ENCODE peak calls at places on chromosomes 4 and X, in five cellular contexts. One of them, this sample, is unnamed.

GRCh38 chr4:169070895-169071218 is 60.8 kb upstream of the CBR4 start:
- DNase-seq in activated CD4-positive, alpha-beta memory T cell treated with anti-CD3 and anti-CD28 coated beads, Interleukin-2, amount 10 ng/mL, durations not matched to agents 7 days and 5 days: no peak
- DNase-seq in effector memory CD4-positive, alpha-beta T cell: no peak
- DNase-seq in CD4-positive, alpha-beta T cell: no peak
- DNase-seq in LoVo: peak
- DNase-seq in this sample: no peak

GRCh38 chr4:159946983-159947645 is 844.2 kb downstream of the RAPGEF2 start:
- DNase-seq in effector memory CD4-positive, alpha-beta T cell: no peak
- DNase-seq in activated CD4-positive, alpha-beta memory T cell treated with anti-CD3 and anti-CD28 coated beads, Interleukin-2, amount 10 ng/mL, durations not matched to agents 7 days and 5 days: no peak
- DNase-seq in LoVo: peak
- DNase-seq in CD4-positive, alpha-beta T cell: no peak
- DNase-seq in this sample: no peak

GRCh38 chr4:106414366-106414765 is 45.8 kb upstream of the GIMD1 start:
- DNase-seq in effector memory CD4-positive, alpha-beta T cell: no peak
- DNase-seq in CD4-positive, alpha-beta T cell: no peak
- DNase-seq in activated CD4-positive, alpha-beta memory T cell treated with anti-CD3 and anti-CD28 coated beads, Interleukin-2, amount 10 ng/mL, durations not matched to agents 7 days and 5 days: no peak
- DNase-seq in LoVo: no peak
- DNase-seq in this sample: no peak

GRCh38 chr4:3527914-3528876 is 4.0 kb downstream of the LRPAP1 start:
- DNase-seq in effector memory CD4-positive, alpha-beta T cell: no peak
- DNase-seq in activated CD4-positive, alpha-beta memory T cell treated with anti-CD3 and anti-CD28 coated beads, Interleukin-2, amount 10 ng/mL, durations not matched to agents 7 days and 5 days: no peak
- DNase-seq in CD4-positive, alpha-beta T cell: no peak
- DNase-seq in LoVo: no peak
- DNase-seq in this sample: no peak

GRCh38 chr4:3287271-3287971 is 5.4 kb upstream of the RGS12 start:
- DNase-seq in activated CD4-positive, alpha-beta memory T cell treated with anti-CD3 and anti-CD28 coated beads, Interleukin-2, amount 10 ng/mL, durations not matched to agents 7 days and 5 days: peak
- DNase-seq in effector memory CD4-positive, alpha-beta T cell: no peak
- DNase-seq in CD4-positive, alpha-beta T cell: no peak
- DNase-seq in LoVo: no peak
- DNase-seq in this sample: no peak

GRCh38 chr4:151339472-151339871 is 14.1 kb upstream of the SH3D19 start:
- DNase-seq in CD4-positive, alpha-beta T cell: no peak
- DNase-seq in LoVo: no peak
- DNase-seq in effector memory CD4-positive, alpha-beta T cell: no peak
- DNase-seq in activated CD4-positive, alpha-beta memory T cell treated with anti-CD3 and anti-CD28 coated beads, Interleukin-2, amount 10 ng/mL, durations not matched to agents 7 days and 5 days: no peak
- DNase-seq in this sample: no peak

GRCh38 chr4:169851750-169852149 is 94.0 kb upstream of the HPF1 start:
- DNase-seq in CD4-positive, alpha-beta T cell: no peak
- DNase-seq in LoVo: no peak
- DNase-seq in activated CD4-positive, alpha-beta memory T cell treated with anti-CD3 and anti-CD28 coated beads, Interleukin-2, amount 10 ng/mL, durations not matched to agents 7 days and 5 days: no peak
- DNase-seq in effector memory CD4-positive, alpha-beta T cell: no peak
- DNase-seq in this sample: no peak

GRCh38 chr4:38563703-38564490 is 100.1 kb upstream of the KLF3 start:
- DNase-seq in CD4-positive, alpha-beta T cell: no peak
- DNase-seq in LoVo: no peak
- DNase-seq in activated CD4-positive, alpha-beta memory T cell treated with anti-CD3 and anti-CD28 coated beads, Interleukin-2, amount 10 ng/mL, durations not matched to agents 7 days and 5 days: no peak
- DNase-seq in effector memory CD4-positive, alpha-beta T cell: no peak
- DNase-seq in this sample: no peak

GRCh38 chr4:6762244-6762615 is 20.3 kb upstream of the KIAA0232 start:
- DNase-seq in LoVo: no peak
- DNase-seq in CD4-positive, alpha-beta T cell: no peak
- DNase-seq in activated CD4-positive, alpha-beta memory T cell treated with anti-CD3 and anti-CD28 coated beads, Interleukin-2, amount 10 ng/mL, durations not matched to agents 7 days and 5 days: no peak
- DNase-seq in effector memory CD4-positive, alpha-beta T cell: no peak
- DNase-seq in this sample: no peak

GRCh38 chr4:74859163-74859562 is 64.8 kb upstream of the BTC start:
- DNase-seq in CD4-positive, alpha-beta T cell: no peak
- DNase-seq in effector memory CD4-positive, alpha-beta T cell: no peak
- DNase-seq in LoVo: no peak
- DNase-seq in activated CD4-positive, alpha-beta memory T cell treated with anti-CD3 and anti-CD28 coated beads, Interleukin-2, amount 10 ng/mL, durations not matched to agents 7 days and 5 days: no peak
- DNase-seq in this sample: no peak

GRCh38 chr4:7905461-7905915 is 34.2 kb downstream of the AFAP1 start:
- DNase-seq in CD4-positive, alpha-beta T cell: no peak
- DNase-seq in activated CD4-positive, alpha-beta memory T cell treated with anti-CD3 and anti-CD28 coated beads, Interleukin-2, amount 10 ng/mL, durations not matched to agents 7 days and 5 days: no peak
- DNase-seq in effector memory CD4-positive, alpha-beta T cell: no peak
- DNase-seq in LoVo: no peak
- DNase-seq in this sample: no peak

GRCh38 chrX:69015564-69016218 is 149.6 kb downstream of the PJA1 start:
- DNase-seq in effector memory CD4-positive, alpha-beta T cell: no peak
- DNase-seq in LoVo: no peak
- DNase-seq in activated CD4-positive, alpha-beta memory T cell treated with anti-CD3 and anti-CD28 coated beads, Interleukin-2, amount 10 ng/mL, durations not matched to agents 7 days and 5 days: no peak
- DNase-seq in CD4-positive, alpha-beta T cell: no peak
- DNase-seq in this sample: no peak

GRCh38 chr4:167021545-167022155 is 212.6 kb downstream of the SPOCK3 start:
- DNase-seq in CD4-positive, alpha-beta T cell: peak
- DNase-seq in activated CD4-positive, alpha-beta memory T cell treated with anti-CD3 and anti-CD28 coated beads, Interleukin-2, amount 10 ng/mL, durations not matched to agents 7 days and 5 days: peak
- DNase-seq in LoVo: peak
- DNase-seq in effector memory CD4-positive, alpha-beta T cell: no peak
- DNase-seq in this sample: no peak

GRCh38 chr4:108215055-108215454 is 46.3 kb upstream of the LEF1 start:
- DNase-seq in LoVo: peak
- DNase-seq in activated CD4-positive, alpha-beta memory T cell treated with anti-CD3 and anti-CD28 coated beads, Interleukin-2, amount 10 ng/mL, durations not matched to agents 7 days and 5 days: no peak
- DNase-seq in effector memory CD4-positive, alpha-beta T cell: no peak
- DNase-seq in CD4-positive, alpha-beta T cell: no peak
- DNase-seq in this sample: no peak

GRCh38 chr4:23135792-23136645 is 443.3 kb downstream of the GBA3 start:
- DNase-seq in effector memory CD4-positive, alpha-beta T cell: no peak
- DNase-seq in LoVo: peak
- DNase-seq in activated CD4-positive, alpha-beta memory T cell treated with anti-CD3 and anti-CD28 coated beads, Interleukin-2, amount 10 ng/mL, durations not matched to agents 7 days and 5 days: no peak
- DNase-seq in CD4-positive, alpha-beta T cell: no peak
- DNase-seq in this sample: no peak

GRCh38 chrX:53266914-53267313 is 14.5 kb downstream of the IQSEC2 start:
- DNase-seq in CD4-positive, alpha-beta T cell: no peak
- DNase-seq in LoVo: no peak
- DNase-seq in effector memory CD4-positive, alpha-beta T cell: no peak
- DNase-seq in activated CD4-positive, alpha-beta memory T cell treated with anti-CD3 and anti-CD28 coated beads, Interleukin-2, amount 10 ng/mL, durations not matched to agents 7 days and 5 days: no peak
- DNase-seq in this sample: no peak

GRCh38 chr4:61376301-61376700 is 176.2 kb downstream of the ADGRL3 start:
- DNase-seq in CD4-positive, alpha-beta T cell: no peak
- DNase-seq in LoVo: no peak
- DNase-seq in effector memory CD4-positive, alpha-beta T cell: no peak
- DNase-seq in activated CD4-positive, alpha-beta memory T cell treated with anti-CD3 and anti-CD28 coated beads, Interleukin-2, amount 10 ng/mL, durations not matched to agents 7 days and 5 days: no peak
- DNase-seq in this sample: no peak

GRCh38 chrX:106178826-106179225 is 10.7 kb downstream of the PWWP3B start:
- DNase-seq in CD4-positive, alpha-beta T cell: no peak
- DNase-seq in activated CD4-positive, alpha-beta memory T cell treated with anti-CD3 and anti-CD28 coated beads, Interleukin-2, amount 10 ng/mL, durations not matched to agents 7 days and 5 days: no peak
- DNase-seq in effector memory CD4-positive, alpha-beta T cell: no peak
- DNase-seq in LoVo: no peak
- DNase-seq in this sample: no peak

GRCh38 chr4:48100248-48100647 is 33.8 kb downstream of the TXK start:
- DNase-seq in LoVo: no peak
- DNase-seq in effector memory CD4-positive, alpha-beta T cell: no peak
- DNase-seq in activated CD4-positive, alpha-beta memory T cell treated with anti-CD3 and anti-CD28 coated beads, Interleukin-2, amount 10 ng/mL, durations not matched to agents 7 days and 5 days: no peak
- DNase-seq in CD4-positive, alpha-beta T cell: no peak
- DNase-seq in this sample: no peak

This sample was measured in GM12892.